ENCODE peak calls at places on chromosomes 2 and 18, in ten cellular contexts. L is left ventricle myocardium superior; B is stimulated activated naive CD8-positive, alpha-beta T cell treated with anti-CD3 and anti-CD28 coated beads, Interleukin-15, Interleukin-2, amounts not matched to agents 100 U/mL and 50 U/mL, for 24 hours; M is choroid plexus epithelial cell; W is EH; Y is AG08395; X is psoas muscle; E is central memory CD4-positive, alpha-beta T cell; J is anterior cingulate cortex; T is dermis microvascular lymphatic vessel endothelial cell. I is an unnamed sample.

GRCh38 chr2:1701556-1702185 is 42.6 kb downstream of the PXDN start:
- DNase-seq in J (no peak), B (no peak), Y (no peak), X (no peak), E (no peak), T (no peak), M (peak), W (no peak), L (no peak), I (no peak)

GRCh38 chr2:65991864-65992554 is 442.9 kb upstream of the MEIS1 start:
- DNase-seq in Y (no peak), B (no peak), W (no peak), L (no peak), E (no peak), M (no peak), J (no peak), X (no peak), T (no peak), I (no peak)

GRCh38 chr2:41966431-41966893 is 81.4 kb upstream of the PKDCC start:
- DNase-seq in T (peak), Y (peak), L (peak), E (no peak), X (peak), W (peak), J (peak), M (peak), B (no peak), I (no peak)

GRCh38 chr2:203949228-203949627 is 12.7 kb downstream of the ICOS start:
- DNase-seq in B (no peak), X (no peak), J (no peak), Y (no peak), M (peak), W (peak), L (no peak), E (peak), T (no peak), I (no peak)

GRCh38 chr2:100819365-100820345 is at the start of gene NPAS2:
- DNase-seq in E (no peak), W (peak), Y (peak), J (peak), B (peak), M (peak), L (peak), X (peak), T (peak), I (no peak)

GRCh38 chr18:11925800-11926481 is 17.8 kb upstream of the MPPE1 start:
- DNase-seq in M (no peak), W (no peak), X (no peak), E (no peak), Y (no peak), L (no peak), B (no peak), T (no peak), J (no peak), I (no peak)

GRCh38 chr2:127776122-127776780 is 34.7 kb downstream of the WDR33 start:
- DNase-seq in E (no peak), W (peak), B (no peak), T (no peak), X (no peak), Y (no peak), M (peak), L (no peak), J (no peak), I (no peak)

GRCh38 chr2:114046373-114046772 is 156.5 kb downstream of the ACTR3 start:
- DNase-seq in B (no peak), T (no peak), Y (no peak), W (no peak), L (no peak), X (no peak), J (no peak), E (no peak), M (no peak), I (no peak)

GRCh38 chr2:98479959-98480524 is 35.4 kb downstream of the INPP4A start:
- DNase-seq in X (peak), M (peak), B (peak), E (peak), Y (peak), W (peak), L (peak), J (peak), T (peak), I (no peak)

GRCh38 chr18:2917255-2918047 is 70.6 kb downstream of the EMILIN2 start:
- DNase-seq in E (no peak), X (no peak), M (no peak), T (peak), B (no peak), J (no peak), W (no peak), Y (no peak), L (no peak), I (peak)

GRCh38 chr2:31221549-31221948 is 4.2 kb upstream of the CAPN14 start:
- DNase-seq in B (no peak), W (no peak), M (no peak), L (no peak), X (no peak), J (no peak), Y (no peak), T (no peak), E (no peak), I (no peak)

I was measured in naive B cell.